ENCODE peak calls at places on chromosomes 2 and 18, in eight cellular contexts. E is sigmoid colon; K is small intestine; Q is activated naive CD4-positive, alpha-beta T cell treated with anti-CD3 and anti-CD28 coated beads, Interleukin-2, amount 50 U/mL, for 16 hours; M is endodermal cell; G is left cardiac atrium; C is RWPE1; V is neuronal stem cell. A is an unnamed sample.

GRCh38 chr2:183035298-183035953 is 2.8 kb downstream of the NCKAP1 start:
- DNase-seq in Q (no peak), C (no peak), G (no peak), E (no peak), M (no peak), V (no peak), K (no peak), A (no peak)

GRCh38 chr2:43109261-43109743 is 117.1 kb downstream of the ZFP36L2 start:
- DNase-seq in M (peak), Q (no peak), V (no peak), G (no peak), C (no peak), K (no peak), E (peak), A (no peak)

GRCh38 chr2:153311432-153311831 is 167.1 kb downstream of the RPRM start:
- DNase-seq in C (no peak), M (no peak), K (no peak), E (peak), G (no peak), V (no peak), Q (no peak), A (no peak)

GRCh38 chr2:950627-950992 is at the start of gene SNTG2:
- DNase-seq in G (peak), V (peak), M (peak), E (no peak), C (peak), K (peak), Q (peak), A (no peak)

GRCh38 chr2:191321861-191322662 is 76.9 kb downstream of the MYO1B start:
- DNase-seq in G (no peak), C (no peak), Q (no peak), M (peak), E (no peak), V (peak), K (peak), A (no peak)

GRCh38 chr18:52829876-52830390 is 489.9 kb downstream of the DCC start:
- DNase-seq in Q (no peak), G (no peak), M (no peak), V (no peak), C (no peak), E (no peak), K (no peak), A (no peak)

GRCh38 chr18:31206787-31207381 is 44.2 kb upstream of the DSC1 start:
- DNase-seq in E (no peak), C (peak), K (peak), M (peak), V (no peak), G (peak), Q (no peak), A (no peak)

GRCh38 chr2:71617266-71617665 is 163.9 kb downstream of the DYSF start:
- DNase-seq in M (peak), K (no peak), G (no peak), E (no peak), C (no peak), V (no peak), Q (no peak), A (no peak)

GRCh38 chr2:48944961-48945360 is 189.4 kb upstream of the LHCGR start:
- DNase-seq in Q (no peak), V (no peak), C (no peak), E (no peak), M (no peak), K (no peak), G (no peak), A (no peak)

GRCh38 chr2:86064006-86064405 is 41.7 kb downstream of the POLR1A start:
- DNase-seq in V (no peak), E (no peak), G (no peak), Q (no peak), K (no peak), C (no peak), M (no peak), A (no peak)

GRCh38 chr2:65800998-65801397 is 368.6 kb upstream of the SPRED2 start:
- DNase-seq in K (peak), G (no peak), E (no peak), Q (no peak), C (no peak), M (peak), V (no peak), A (no peak)

GRCh38 chr2:115796078-115796477 is 1353.6 kb downstream of the DPP10 start:
- DNase-seq in Q (no peak), E (no peak), M (no peak), V (no peak), K (no peak), G (no peak), C (no peak), A (no peak)

GRCh38 chr18:47772374-47773248 is 157.8 kb downstream of the SMAD2 start:
- DNase-seq in K (peak), V (peak), Q (peak), C (peak), E (no peak), G (no peak), M (peak), A (peak)

GRCh38 chr2:19902272-19902730 is 518 bp upstream of the TTC32 start:
- DNase-seq in M (no peak), Q (no peak), K (no peak), V (no peak), C (no peak), E (no peak), G (no peak), A (no peak)

GRCh38 chr2:98903767-98904485 is 32.1 kb downstream of the CRACDL start:
- DNase-seq in E (peak), G (no peak), V (no peak), Q (no peak), C (no peak), K (no peak), M (peak), A (no peak)

GRCh38 chr2:66733361-66733760 is 298.4 kb downstream of the MEIS1 start:
- DNase-seq in Q (no peak), C (no peak), M (no peak), V (no peak), E (no peak), G (no peak), K (no peak), A (no peak)

GRCh38 chr18:60123031-60123430 is 223.2 kb downstream of the PMAIP1 start:
- DNase-seq in G (no peak), V (no peak), K (no peak), Q (no peak), C (no peak), M (no peak), E (no peak), A (peak)

GRCh38 chr2:236874866-236875481 is 210.7 kb upstream of the COPS8 start:
- DNase-seq in G (no peak), Q (no peak), K (no peak), C (no peak), V (no peak), M (peak), E (no peak), A (no peak)

GRCh38 chr2:17857016-17857415 is 21.5 kb upstream of the KCNS3 start:
- DNase-seq in M (no peak), G (no peak), E (no peak), Q (no peak), C (no peak), V (no peak), K (no peak), A (no peak)

GRCh38 chr2:149645391-149645790 is 57.8 kb upstream of the MMADHC start:
- DNase-seq in C (no peak), V (no peak), Q (no peak), E (no peak), G (no peak), M (no peak), K (no peak), A (no peak)

A was measured in C1 segment of cervical spinal cord.